ENCODE peak calls at places on chromosomes 6 and 20, in five cellular contexts. U, Q, J, H and Z are unnamed samples.

GRCh38 chr20:36491901-36492617 is 49.3 kb upstream of the MYL9 start:
- DNase-seq in U (no peak), Q (no peak), J (peak), H (no peak), Z (no peak)

GRCh38 chr20:40689943-40690835 is 1.2 kb upstream of the MAFB start:
- DNase-seq in U (peak), Q (peak), J (peak), H (peak), Z (peak)

GRCh38 chr6:116210750-116211425 is 43.0 kb downstream of the TSPYL4 start:
- DNase-seq in U (no peak), Q (no peak), J (no peak), H (no peak), Z (peak)

GRCh38 chr6:137217801-137218472 is 1.2 kb downstream of the IFNGR1 start:
- DNase-seq in U (no peak), Q (no peak), J (peak), H (no peak), Z (peak)

GRCh38 chr6:30618270-30618787 is 689 bp downstream of the MRPS18B start:
- DNase-seq in U (no peak), Q (no peak), J (no peak), H (no peak), Z (no peak)

GRCh38 chr6:145132709-145133108 is 602.6 kb downstream of the EPM2A start:
- DNase-seq in U (no peak), Q (no peak), J (no peak), H (no peak), Z (no peak)

GRCh38 chr20:57620274-57620990 is at the start of gene ZBP1:
- DNase-seq in U (no peak), Q (no peak), J (peak), H (no peak), Z (no peak)

GRCh38 chr6:142693446-142693845 is 251.5 kb downstream of the HIVEP2 start:
- DNase-seq in U (no peak), Q (no peak), J (no peak), H (no peak), Z (peak)

GRCh38 chr6:149484733-149485700 is at the start of gene ZC3H12D:
- DNase-seq in U (peak), Q (peak), J (peak), H (peak), Z (peak)

GRCh38 chr6:16690244-16691142 is 70.8 kb downstream of the ATXN1 start:
- DNase-seq in U (no peak), Q (no peak), J (no peak), H (no peak), Z (peak)

GRCh38 chr6:1226208-1227099 is 85.4 kb upstream of the FOXQ1 start:
- DNase-seq in U (no peak), Q (no peak), J (no peak), H (no peak), Z (no peak)

GRCh38 chr6:90222724-90223198 is 73.9 kb downstream of the BACH2 start:
- DNase-seq in U (no peak), Q (peak), J (no peak), H (no peak), Z (no peak)

GRCh38 chr6:144862769-144863168 is 577.6 kb downstream of the UTRN start:
- DNase-seq in U (no peak), Q (no peak), J (no peak), H (no peak), Z (no peak)

GRCh38 chr20:36654506-36654905 is 8.5 kb upstream of the SLA2 start:
- DNase-seq in U (no peak), Q (no peak), J (no peak), H (no peak), Z (no peak)

GRCh38 chr6:162900503-162900902 is 172.7 kb downstream of the PACRG start:
- DNase-seq in U (no peak), Q (no peak), J (no peak), H (no peak), Z (no peak)

GRCh38 chr6:44054635-44055559 is 72.4 kb downstream of the MRPL14 start:
- DNase-seq in U (no peak), Q (no peak), J (no peak), H (no peak), Z (peak)

GRCh38 chr20:8608470-8608869 is 460.4 kb upstream of the PLCB4 start:
- DNase-seq in U (no peak), Q (no peak), J (no peak), H (no peak), Z (no peak)

GRCh38 chr20:62089393-62089792 is 23.7 kb upstream of the TAF4 start:
- DNase-seq in U (no peak), Q (no peak), J (no peak), H (no peak), Z (no peak)

DNA sequence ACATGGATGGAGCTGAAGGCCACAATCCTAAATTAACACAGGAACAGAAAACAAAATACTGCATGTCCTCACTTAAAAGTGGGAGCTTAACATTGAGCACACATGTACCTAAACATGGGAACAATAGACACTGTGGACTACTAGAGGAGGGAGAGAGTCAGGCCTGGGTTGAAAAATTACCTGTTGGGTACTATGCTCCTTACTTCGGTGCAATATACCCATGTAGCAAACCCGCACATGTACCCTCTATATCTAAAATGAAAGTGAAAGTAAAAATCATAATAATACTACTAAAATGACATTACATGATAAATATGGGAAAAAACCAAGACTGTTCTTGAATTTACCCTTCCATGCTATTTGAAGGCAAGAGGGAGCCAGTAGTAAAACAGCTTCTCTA is 1273.8 kb upstream of the ADGRB3 start:
- DNase-seq in U (no peak), Q (no peak), J (no peak), H (no peak), Z (no peak)
- H2AFZ ChIP-seq in U (no peak), Q (no peak), J (peak), H (no peak), Z (peak)

GRCh38 chr6:68139130-68139529 is 496.0 kb upstream of the ADGRB3 start:
- DNase-seq in U (peak), Q (no peak), J (no peak), H (peak), Z (no peak)

DNA sequence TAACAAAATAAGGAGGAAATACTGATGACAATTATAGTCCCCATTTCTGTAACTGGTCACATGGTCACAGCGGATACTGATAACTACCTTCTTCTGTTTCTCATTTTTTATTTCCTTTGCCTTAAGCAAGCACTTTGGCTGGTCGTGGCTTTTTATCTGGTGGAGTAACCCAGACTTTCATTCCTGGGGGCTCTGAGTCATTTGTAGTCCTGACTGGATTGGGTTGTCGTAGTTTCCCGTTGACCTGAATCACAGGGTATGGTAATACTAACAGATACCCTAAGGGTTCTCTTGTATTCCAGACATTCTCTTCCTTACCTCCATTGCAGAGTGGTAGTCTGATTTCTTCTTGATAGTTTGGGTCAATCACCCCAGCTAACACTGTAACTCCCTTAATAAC is 500.3 kb upstream of the ADGRB3 start:
- DNase-seq in U (no peak), Q (no peak), J (no peak), H (no peak), Z (peak)
- H2AFZ ChIP-seq in U (no peak), Q (no peak), J (no peak), H (no peak), Z (no peak)

GRCh38 chr20:51801220-51801991 is 915 bp downstream of the SALL4 start:
- DNase-seq in U (peak), Q (no peak), J (no peak), H (peak), Z (no peak)
- H2AFZ ChIP-seq in U (no peak), Q (peak), J (no peak), H (no peak), Z (peak)

GRCh38 chr20:53940883-53941546 is 129.4 kb downstream of the BCAS1 start:
- DNase-seq in U (peak), Q (no peak), J (peak), H (no peak), Z (peak)
- H2AFZ ChIP-seq in U (peak), Q (peak), J (peak), H (no peak), Z (peak)

GRCh38 chr20:51375561-51375960 is 167.0 kb downstream of the NFATC2 start:
- DNase-seq in U (no peak), Q (no peak), J (no peak), H (no peak), Z (no peak)

GRCh38 chr20:51374961-51375360 is 167.6 kb downstream of the NFATC2 start:
- DNase-seq in U (no peak), Q (no peak), J (no peak), H (no peak), Z (no peak)

GRCh38 chr20:51377132-51377531 is 165.4 kb downstream of the NFATC2 start:
- DNase-seq in U (no peak), Q (no peak), J (no peak), H (no peak), Z (no peak)

GRCh38 chr20:51373713-51374481 is 168.6 kb downstream of the NFATC2 start:
- DNase-seq in U (no peak), Q (no peak), J (no peak), H (no peak), Z (peak)

DNA sequence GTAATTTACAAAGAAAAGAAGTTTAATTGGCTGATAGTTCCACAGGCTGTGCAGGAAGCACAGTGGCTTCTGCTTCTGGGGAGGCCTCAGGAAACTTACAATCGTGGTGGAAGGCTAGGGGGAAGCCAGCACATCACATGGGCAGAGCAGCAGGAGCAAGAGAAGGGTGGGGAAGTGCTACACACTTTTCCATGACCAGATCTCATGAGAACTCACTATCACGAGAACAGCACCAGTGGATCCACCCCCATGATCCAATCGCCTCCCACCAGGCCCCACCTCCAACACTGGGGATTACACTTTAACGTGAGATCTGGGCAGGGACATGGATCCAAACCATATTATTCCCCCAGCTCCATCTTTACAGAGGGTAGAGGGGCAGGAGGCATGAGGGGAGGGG is 166.4 kb downstream of the NFATC2 start:
- DNase-seq in U (no peak), Q (no peak), J (no peak), H (no peak), Z (no peak)
- H2AFZ ChIP-seq in U (no peak), Q (no peak), J (no peak), H (no peak), Z (no peak)

GRCh38 chr6:35341557-35341956 is 801 bp upstream of the PPARD start:
- DNase-seq in U (no peak), Q (peak), J (no peak), H (no peak), Z (no peak)

GRCh38 chr6:35343092-35343834 is 905 bp downstream of the PPARD start:
- DNase-seq in U (no peak), Q (no peak), J (peak), H (no peak), Z (peak)

GRCh38 chr6:35343835-35344550 is 1.6 kb downstream of the PPARD start:
- DNase-seq in U (no peak), Q (no peak), J (no peak), H (no peak), Z (no peak)

GRCh38 chr6:35342258-35343091 is at the start of gene PPARD:
- DNase-seq in U (peak), Q (peak), J (peak), H (peak), Z (peak)
- H2AFZ ChIP-seq in U (no peak), Q (peak), J (peak), H (peak), Z (no peak)

GRCh38 chr20:38472513-38473352 is at the start of gene RALGAPB:
- DNase-seq in U (peak), Q (peak), J (peak), H (peak), Z (peak)
- H2AFZ ChIP-seq in U (peak), Q (no peak), J (peak), H (no peak), Z (peak)

DNA sequence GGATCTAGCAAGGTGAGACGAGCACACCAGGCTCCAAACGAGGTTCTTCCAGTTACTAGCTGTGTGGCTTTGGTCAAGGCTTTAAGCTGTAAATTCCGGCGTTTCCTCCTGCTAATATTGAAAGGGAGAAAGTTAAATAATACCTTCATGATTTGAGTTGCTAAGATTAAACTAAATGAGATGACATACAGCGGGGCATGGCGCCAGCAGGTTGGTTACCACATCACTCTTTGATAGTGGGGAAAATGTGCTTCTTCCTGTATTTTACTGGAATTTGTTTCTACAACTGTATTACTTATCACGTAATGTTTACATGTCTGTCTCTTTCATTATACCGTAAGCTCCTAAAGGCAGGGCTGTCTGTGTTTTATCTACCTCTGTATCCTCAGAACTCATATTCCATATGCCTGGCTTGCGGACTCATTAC is 574 bp downstream of the PPIL1 start:
- DNase-seq in U (no peak), Q (no peak), J (no peak), H (no peak), Z (peak)
- H2AFZ ChIP-seq in U (peak), Q (peak), J (peak), H (no peak), Z (peak)

DNA sequence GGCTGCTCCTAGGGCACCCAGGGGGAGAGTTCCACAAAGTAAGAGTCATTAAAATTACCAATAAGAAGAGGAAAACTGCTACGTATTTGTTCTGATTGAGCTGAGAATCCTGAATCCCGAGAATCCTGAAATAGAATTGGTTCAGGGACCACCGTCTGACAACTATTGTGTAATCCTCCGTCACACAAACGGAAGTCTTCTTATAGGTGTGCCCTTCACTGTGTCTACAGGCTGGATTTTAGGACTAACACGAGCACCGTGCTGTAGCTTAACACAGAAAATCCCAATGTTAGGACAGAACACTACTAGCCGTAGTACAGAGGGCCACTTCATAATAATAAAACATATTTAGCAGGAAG is 50.6 kb upstream of the RNF182 start:
- DNase-seq in U (no peak), Q (no peak), J (no peak), H (no peak), Z (no peak)
- H2AFZ ChIP-seq in U (peak), Q (peak), J (peak), H (no peak), Z (peak)